ENCODE peak calls at places on chromosome 2, in seven cellular contexts. H is neural progenitor cell, T is GM12865, S is uterus, Q is AG04450, O is tibial artery, D is psoas muscle. P is an unnamed sample.

GRCh38 chr2:227377461-227378351 is 1.4 kb downstream of the TM4SF20 start:
- DNase-seq in O (no peak), S (no peak), Q (no peak), T (peak; percentile 26), H (no peak), D (no peak), P (no peak)

GRCh38 chr2:241137276-241138190 is 11.7 kb downstream of the PASK start:
- DNase-seq in S (no peak), O (peak; percentile 9), H (no peak), T (no peak), D (no peak), Q (no peak), P (no peak)

GRCh38 chr2:197354169-197354558 is 43.6 kb upstream of the ANKRD44 start:
- DNase-seq in S (no peak), Q (no peak), H (no peak), O (no peak), T (no peak), D (no peak), P (no peak)

GRCh38 chr2:63379438-63379837 is 208.8 kb downstream of the WDPCP start:
- DNase-seq in T (no peak), D (no peak), O (no peak), Q (no peak), S (no peak), H (no peak), P (no peak)

GRCh38 chr2:33011941-33012340 is 65.2 kb downstream of the LTBP1 start:
- DNase-seq in Q (no peak), H (no peak), D (no peak), O (no peak), T (no peak), S (no peak), P (no peak)

GRCh38 chr2:10378189-10378588 is 69.9 kb downstream of the ODC1 start:
- DNase-seq in O (no peak), Q (no peak), S (no peak), D (no peak), H (no peak), T (peak; percentile 81), P (no peak)

GRCh38 chr2:233234264-233234663 is 17.2 kb upstream of the ATG16L1 start:
- DNase-seq in S (no peak), O (no peak), T (no peak), Q (no peak), D (no peak), H (no peak), P (no peak)

GRCh38 chr2:37775908-37776250 is 104.4 kb upstream of the CDC42EP3 start:
- DNase-seq in S (peak; percentile 56), H (no peak), T (no peak), O (peak; percentile 42), Q (no peak), D (no peak), P (peak; percentile 60)

GRCh38 chr2:24906466-24906865 is 13.6 kb downstream of the ADCY3 start:
- DNase-seq in T (no peak), S (no peak), Q (no peak), D (no peak), O (no peak), H (no peak), P (no peak)

GRCh38 chr2:120667981-120668380 is 67.7 kb upstream of the GLI2 start:
- DNase-seq in H (no peak), T (no peak), O (no peak), Q (no peak), S (no peak), D (no peak), P (no peak)

GRCh38 chr2:150485871-150486538 is 1.5 kb downstream of the RND3 start:
- DNase-seq in Q (no peak), S (peak; percentile 75), T (no peak), D (peak; percentile 81), H (peak; percentile 70), O (peak; percentile 77), P (no peak)

GRCh38 chr2:96427169-96427568 is 78.0 kb downstream of the NEURL3 start:
- DNase-seq in T (no peak), D (no peak), H (no peak), S (no peak), Q (no peak), O (no peak), P (no peak)

GRCh38 chr2:233938676-233939370 is 21.6 kb downstream of the TRPM8 start:
- DNase-seq in O (no peak), S (no peak), D (no peak), H (no peak), Q (no peak), T (no peak), P (no peak)

GRCh38 chr2:187429989-187430388 is 18.1 kb downstream of the CALCRL start:
- DNase-seq in H (no peak), D (no peak), T (no peak), O (no peak), Q (no peak), S (no peak), P (no peak)

GRCh38 chr2:35846-36245 is 10.5 kb downstream of the FAM110C start:
- DNase-seq in T (no peak), H (no peak), O (no peak), Q (no peak), S (no peak), D (no peak), P (no peak)

GRCh38 chr2:197090713-197091367 is 164.3 kb upstream of the PGAP1 start:
- DNase-seq in D (no peak), T (no peak), H (no peak), Q (no peak), O (no peak), S (no peak), P (no peak)

GRCh38 chr2:230444832-230445231 is 28.8 kb downstream of the SP100 start:
- DNase-seq in S (no peak), D (no peak), H (no peak), O (no peak), T (peak; percentile 43), Q (no peak), P (no peak)

GRCh38 chr2:9637330-9637729 is 6.5 kb upstream of the YWHAQ start:
- DNase-seq in D (no peak), S (no peak), H (peak; percentile 25), Q (no peak), O (no peak), T (peak; percentile 35), P (peak; percentile 72)

GRCh38 chr2:236086971-236087465 is 81.2 kb downstream of the GBX2 start:
- DNase-seq in Q (no peak), S (no peak), T (no peak), O (no peak), H (peak; percentile 87), D (no peak), P (no peak)

GRCh38 chr2:171069286-171069956 is 91.3 kb downstream of the TLK1 start:
- DNase-seq in H (no peak), O (no peak), D (no peak), T (no peak), S (no peak), Q (no peak), P (no peak)

GRCh38 chr2:234162876-234163275 is 112.4 kb downstream of the SPP2 start:
- DNase-seq in H (no peak), Q (no peak), T (no peak), S (no peak), O (no peak), D (no peak), P (no peak)

GRCh38 chr2:160472839-160473251 is 20.8 kb downstream of the RBMS1 start:
- DNase-seq in H (peak; percentile 32), S (no peak), D (no peak), Q (peak; percentile 65), T (no peak), O (no peak), P (no peak)
- H3K4me3 ChIP-seq in H (no peak overlapping the region), S (no peak overlapping the region), D (peak overlapping the region; percentile 29), Q (peak overlapping the region; percentile 23), T (no peak overlapping the region), O (no peak overlapping the region), P (no peak overlapping the region)

DNA sequence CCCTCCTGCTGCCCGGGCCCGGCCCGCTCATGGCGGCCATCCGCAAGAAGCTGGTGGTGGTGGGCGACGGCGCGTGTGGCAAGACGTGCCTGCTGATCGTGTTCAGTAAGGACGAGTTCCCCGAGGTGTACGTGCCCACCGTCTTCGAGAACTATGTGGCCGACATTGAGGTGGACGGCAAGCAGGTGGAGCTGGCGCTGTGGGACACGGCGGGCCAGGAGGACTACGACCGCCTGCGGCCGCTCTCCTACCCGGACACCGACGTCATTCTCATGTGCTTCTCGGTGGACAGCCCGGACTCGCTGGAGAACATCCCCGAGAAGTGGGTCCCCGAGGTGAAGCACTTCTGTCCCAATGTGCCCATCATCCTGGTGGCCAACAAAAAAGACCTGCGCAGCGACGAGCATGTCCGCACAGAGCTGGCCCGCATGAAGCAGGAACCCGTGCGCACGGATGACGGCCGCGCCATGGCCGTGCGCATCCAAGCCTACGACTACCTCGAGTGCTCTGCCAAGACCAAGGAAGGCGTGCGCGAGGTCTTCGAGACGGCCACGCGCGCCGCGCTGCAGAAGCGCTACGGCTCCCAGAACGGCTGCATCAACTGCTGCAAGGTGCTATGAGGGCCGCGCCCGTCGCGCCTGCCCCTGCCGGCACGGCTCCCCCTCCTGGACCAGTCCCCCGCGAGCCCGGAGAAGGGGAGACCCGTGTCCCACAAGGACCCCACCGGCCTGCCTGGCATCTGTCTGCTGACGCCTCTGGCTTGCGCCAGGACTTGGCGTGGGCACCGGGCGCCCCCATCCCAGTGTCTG is 767 bp downstream of the RHOB start:
- DNase-seq in Q (no peak), O (peak; percentile 48), H (peak; percentile 67), S (peak; percentile 64), D (peak; percentile 57), T (peak; percentile 50), P (peak; percentile 63)
- H3K4me3 ChIP-seq in Q (peak overlapping the region; percentile 91), O (peak overlapping the region; percentile 93), H (peak overlapping the region; percentile 59), S (peak overlapping the region; percentile 89), D (peak overlapping the region; percentile 98), T (peak overlapping the region; percentile 77), P (peak overlapping the region; percentile 93)

DNA sequence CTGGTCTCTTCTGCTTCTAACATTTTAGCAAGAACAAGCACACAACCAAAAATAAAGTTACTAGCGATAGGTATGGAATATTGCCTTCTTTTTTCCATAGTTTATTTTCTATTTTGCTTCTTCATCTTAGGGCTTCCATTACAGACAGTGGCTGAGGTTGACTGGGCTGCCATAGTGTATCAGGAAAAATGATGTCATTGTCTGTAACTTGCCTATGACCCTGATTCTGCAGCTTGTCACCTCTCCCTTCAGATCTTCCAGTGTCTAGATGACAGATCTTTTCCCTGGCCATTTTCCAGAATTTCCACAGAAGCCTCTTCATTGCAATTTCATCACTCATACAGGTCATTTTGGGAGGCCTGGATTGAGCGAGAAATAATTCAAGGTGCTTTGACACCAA is 308.5 kb downstream of the EPHA4 start:
- DNase-seq in S (no peak), D (no peak), Q (no peak), T (no peak), O (no peak), H (no peak), P (no peak)
- H3K4me3 ChIP-seq in S (no peak overlapping the region), D (no peak overlapping the region), Q (no peak overlapping the region), T (no peak overlapping the region), O (no peak overlapping the region), H (no peak overlapping the region), P (no peak overlapping the region)

DNA sequence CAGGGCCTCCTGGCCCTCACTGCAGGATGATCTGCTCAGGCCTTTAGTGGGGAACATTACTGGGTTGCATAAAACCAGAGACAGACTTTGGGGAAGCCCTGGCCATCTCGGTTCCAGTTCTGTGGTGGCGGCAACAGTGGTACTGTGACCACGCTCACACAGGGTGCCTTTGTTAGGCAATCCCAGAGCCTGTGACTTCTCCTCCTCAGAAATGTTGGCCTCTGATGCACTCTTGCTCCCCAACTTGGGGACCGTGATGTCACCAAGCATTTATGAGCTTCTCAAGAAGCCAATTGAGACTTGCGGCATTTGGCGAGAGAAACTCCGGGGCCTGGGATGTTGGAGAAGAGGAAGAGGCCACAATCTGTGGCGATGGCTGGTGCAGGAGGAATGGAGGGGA is 80.9 kb upstream of the PKDCC start:
- DNase-seq in D (peak; percentile 43), T (no peak), Q (no peak), S (no peak), O (peak; percentile 71), H (no peak), P (peak; percentile 61)
- H3K4me3 ChIP-seq in D (no peak overlapping the region), T (no peak overlapping the region), Q (no peak overlapping the region), S (no peak overlapping the region), O (peak overlapping the region; percentile 4), H (no peak overlapping the region), P (no peak overlapping the region)

P was measured in dorsolateral prefrontal cortex.